ENCODE peak calls at places on chromosomes 1 and 21, in four cellular contexts. H is lower lobe of right lung, X is pancreas, L is uterus. V is an unnamed sample. For H3K4me1 and H3K36me3, the result is how much of the 10 kb centered on the place peaks cover.

GRCh38 chr1:224114787-224115175 is 870 bp downstream of the FBXO28 start:
- DNase-seq in X (no peak), H (no peak), L (no peak), V (no peak)

GRCh38 chr1:26787381-26787705 is 407 bp upstream of the PIGV start:
- DNase-seq in L (no peak), X (no peak), H (no peak), V (no peak)

GRCh38 chr1:9481048-9481447 is 58.2 kb upstream of the SLC25A33 start:
- DNase-seq in L (no peak), H (no peak), X (no peak), V (no peak)

GRCh38 chr1:64051801-64052200 is 151.6 kb upstream of the UBE2U start:
- DNase-seq in X (no peak), H (no peak), L (no peak), V (no peak)

GRCh38 chr1:232501174-232501573 is 128.8 kb downstream of the SIPA1L2 start:
- DNase-seq in L (no peak), X (no peak), H (no peak), V (no peak)

GRCh38 chr1:157993179-157994080 is at the start of gene KIRREL1:
- DNase-seq in L (peak), H (peak), X (peak), V (peak)

GRCh38 chr1:24929876-24930702 is at the start of gene RUNX3:
- DNase-seq in H (peak), X (peak), L (peak), V (peak)

GRCh38 chr1:111602974-111603373 is 16.6 kb upstream of the RAP1A start:
- DNase-seq in X (no peak), L (no peak), H (no peak), V (no peak)

GRCh38 chr1:180551997-180552396 is 6.8 kb upstream of the OVAAL start:
- DNase-seq in H (no peak), L (no peak), X (no peak), V (no peak)

GRCh38 chr1:38923607-38924006 is 18.0 kb downstream of the RHBDL2 start:
- DNase-seq in H (no peak), L (no peak), X (no peak), V (peak)

GRCh38 chr21:36065497-36066036 is 4.3 kb upstream of the CBR1 start:
- DNase-seq in H (no peak), X (no peak), L (no peak), V (peak)

GRCh38 chr1:47948126-47948525 is 49.1 kb downstream of the TRABD2B start:
- DNase-seq in X (no peak), H (no peak), L (no peak), V (peak)

GRCh38 chr1:182608850-182609610 is 4.8 kb upstream of the RGS16 start:
- DNase-seq in H (no peak), X (no peak), L (no peak), V (no peak)

GRCh38 chr1:204314209-204314892 is 45.4 kb downstream of the PLEKHA6 start:
- DNase-seq in X (no peak), H (no peak), L (no peak), V (no peak)

GRCh38 chr1:165416876-165417275 is 28.1 kb downstream of the RXRG start:
- DNase-seq in L (no peak), X (no peak), H (no peak), V (no peak)

GRCh38 chr21:34630536-34631143 is 15.7 kb upstream of the RCAN1 start:
- DNase-seq in X (no peak), H (no peak), L (no peak), V (no peak)

GRCh38 chr1:75712306-75712705 is 12.2 kb upstream of the ACADM start:
- DNase-seq in X (no peak), L (no peak), H (no peak), V (no peak)

GRCh38 chr1:74467786-74468377 is 44.5 kb downstream of the LRRC53 start:
- DNase-seq in L (no peak), X (no peak), H (no peak), V (no peak)

GRCh38 chr1:93919780-93920179 is 10.6 kb upstream of the GCLM start:
- DNase-seq in H (no peak), X (no peak), L (no peak), V (no peak)

GRCh38 chr1:167013124-167013900 is 24.2 kb downstream of the MAEL start:
- DNase-seq in L (no peak), H (no peak), X (no peak), V (no peak)

GRCh38 chr1:10779841-10780240 is 16.6 kb downstream of the CASZ1 start:
- DNase-seq in X (no peak), H (peak), L (no peak), V (no peak)

GRCh38 chr1:10777749-10778574 is 18.5 kb downstream of the CASZ1 start:
- DNase-seq in X (no peak), H (no peak), L (no peak), V (no peak)

GRCh38 chr1:10778640-10779039 is 17.8 kb downstream of the CASZ1 start:
- DNase-seq in X (no peak), L (no peak), H (peak), V (no peak)

GRCh38 chr1:10781137-10781536 is 15.3 kb downstream of the CASZ1 start:
- DNase-seq in L (no peak), H (peak), X (no peak), V (peak)

DNA sequence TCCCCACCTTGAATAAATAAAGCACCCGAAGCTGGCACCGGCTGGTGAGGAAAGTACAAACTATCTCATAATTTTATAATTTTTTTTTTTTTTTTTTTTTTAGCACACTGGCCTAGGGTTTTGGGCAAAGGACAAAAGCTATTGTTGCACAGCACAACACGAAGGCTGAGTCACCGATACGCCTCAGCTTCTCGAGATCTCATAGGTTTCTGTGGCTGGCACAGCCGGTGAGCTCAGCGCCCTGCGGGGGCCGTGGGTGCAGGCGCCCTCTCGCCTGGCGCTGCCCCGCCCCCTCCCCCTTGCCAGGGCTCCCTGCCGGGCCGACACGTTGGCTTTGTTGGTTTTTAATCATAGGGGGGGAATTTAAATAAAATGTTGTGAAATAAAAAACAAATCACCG is 17.2 kb downstream of the CASZ1 start:
- DNase-seq in H (peak), L (no peak), X (no peak), V (peak)
- H3K4me1 ChIP-seq in H (under half), L (under half), X (under half), V (under half)

GRCh38 chr21:37505963-37506362 is 139.4 kb downstream of the DYRK1A start:
- DNase-seq in X (no peak), L (no peak), H (no peak), V (no peak)

GRCh38 chr21:37507716-37508115 is 141.1 kb downstream of the DYRK1A start:
- DNase-seq in H (no peak), X (no peak), L (no peak), V (no peak)

GRCh38 chr21:37509802-37510393 is 143.3 kb downstream of the DYRK1A start:
- DNase-seq in X (no peak), H (no peak), L (no peak), V (no peak)

GRCh38 chr21:37511848-37512247 is 145.3 kb downstream of the DYRK1A start:
- DNase-seq in L (no peak), H (no peak), X (no peak), V (no peak)

GRCh38 chr21:37508341-37508740 is 141.8 kb downstream of the DYRK1A start:
- DNase-seq in X (no peak), L (no peak), H (no peak), V (no peak)
- H3K36me3 ChIP-seq in X (under half), L (under half), H (half or more), V (under half)

GRCh38 chr1:33624261-33624990 is 152.0 kb downstream of the ZSCAN20 start:
- DNase-seq in X (no peak), H (no peak), L (no peak), V (no peak)

GRCh38 chr1:33623811-33624210 is 151.4 kb downstream of the ZSCAN20 start:
- DNase-seq in H (no peak), X (no peak), L (no peak), V (no peak)

GRCh38 chr1:33626801-33627200 is 154.4 kb downstream of the ZSCAN20 start:
- DNase-seq in L (no peak), H (no peak), X (no peak), V (no peak)

DNA sequence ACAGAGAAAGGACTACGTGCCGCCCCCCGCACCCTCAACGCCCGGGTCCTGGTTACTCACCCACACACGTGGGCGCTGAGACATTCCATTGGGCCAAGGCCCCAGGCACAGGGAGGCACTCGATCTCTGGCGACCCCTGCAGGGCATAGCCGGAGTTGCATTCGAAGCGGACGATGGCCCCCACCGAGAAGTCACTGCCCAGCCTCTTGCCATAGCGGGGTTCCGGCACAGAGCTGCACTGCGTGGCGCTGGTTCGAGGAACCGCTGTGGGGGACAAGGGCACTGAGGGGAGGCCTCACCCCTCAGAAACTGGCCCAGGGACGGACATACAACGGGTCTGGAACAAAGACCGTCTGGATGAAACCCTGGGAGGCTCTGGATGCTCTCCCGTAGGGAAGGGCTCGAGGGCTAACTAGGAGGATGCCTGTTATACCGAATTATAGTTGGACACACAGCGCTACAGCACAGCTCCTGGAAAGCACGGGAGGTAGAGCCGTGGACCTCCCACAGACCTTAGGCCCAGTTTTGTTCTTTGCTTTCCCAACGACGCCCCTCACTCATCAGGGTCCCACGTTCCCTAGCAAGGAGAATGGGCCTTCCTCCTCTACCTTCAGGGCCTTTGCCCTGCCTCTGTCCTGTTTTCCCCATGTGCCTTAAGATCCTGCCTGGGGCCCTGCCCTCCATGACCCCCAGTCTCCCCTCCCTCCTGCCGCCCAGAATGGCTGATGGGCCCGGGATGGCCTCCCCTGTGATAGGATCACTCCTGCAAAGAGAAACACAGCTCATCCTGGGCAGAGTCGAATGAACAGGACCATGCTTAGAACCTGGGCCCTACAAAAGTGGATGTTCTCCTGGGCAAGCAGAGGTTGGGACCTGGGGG is 152.8 kb downstream of the ZSCAN20 start:
- DNase-seq in L (no peak), H (no peak), X (no peak), V (no peak)
- TF ChIP-seq CTCF in L (no peak), H (no peak), X (no peak), V (no peak)

GRCh38 chr1:191151321-191151807 is 673.7 kb upstream of the BRINP3 start:
- DNase-seq in X (peak), L (no peak), H (peak), V (no peak)

GRCh38 chr1:191142748-191143147 is 665.1 kb upstream of the BRINP3 start:
- DNase-seq in H (no peak), L (no peak), X (no peak), V (no peak)

GRCh38 chr1:191140038-191140437 is 662.4 kb upstream of the BRINP3 start:
- DNase-seq in X (no peak), H (no peak), L (no peak), V (no peak)

GRCh38 chr1:191145834-191146233 is 668.2 kb upstream of the BRINP3 start:
- DNase-seq in L (no peak), X (no peak), H (no peak), V (no peak)
- H3K4me1 ChIP-seq in L (under half), X (under half), H (under half), V (under half)

DNA sequence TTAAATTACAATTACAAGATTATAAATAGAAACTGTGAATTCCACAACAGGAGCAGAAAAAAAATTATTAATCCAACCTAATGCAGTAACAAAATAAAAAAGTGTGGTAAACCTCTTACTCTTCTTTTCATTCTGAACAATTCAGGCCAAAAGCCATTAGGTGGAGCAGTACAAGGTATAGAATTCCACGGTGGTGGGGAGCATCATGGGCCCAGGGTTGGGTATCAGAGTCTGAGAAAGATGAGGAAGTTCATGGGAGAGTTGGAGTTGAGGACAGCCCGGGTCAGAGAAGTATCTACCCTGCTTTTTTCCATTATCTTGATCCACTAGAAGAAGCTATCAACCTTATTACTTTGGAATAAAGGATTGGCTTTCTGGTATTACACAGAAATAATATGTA is 586.9 kb downstream of the AGBL4 start:
- DNase-seq in X (no peak), H (no peak), L (no peak), V (no peak)
- H3K36me3 ChIP-seq in X (under half), H (under half), L (under half), V (under half)

GRCh38 chr1:235953801-235954200 is 87.1 kb upstream of the LYST start:
- DNase-seq in H (no peak), L (no peak), X (no peak), V (no peak)

GRCh38 chr1:235955777-235956176 is 89.1 kb upstream of the LYST start:
- DNase-seq in X (no peak), L (no peak), H (no peak), V (no peak)

GRCh38 chr1:235960799-235961198 is 94.1 kb upstream of the LYST start:
- DNase-seq in L (no peak), H (no peak), X (no peak), V (no peak)

GRCh38 chr1:235954306-235955283 is 87.9 kb upstream of the LYST start:
- DNase-seq in L (no peak), H (peak), X (no peak), V (peak)

GRCh38 chr1:235958021-235958420 is 91.3 kb upstream of the LYST start:
- DNase-seq in H (no peak), L (no peak), X (no peak), V (no peak)
- TF ChIP-seq CTCF in H (no peak), L (no peak), X (no peak), V (no peak)

GRCh38 chr1:1852619-1853414 is 38.1 kb downstream of the GNB1 start:
- DNase-seq in H (no peak), L (no peak), X (no peak), V (no peak)
- H3K4me1 ChIP-seq in H (half or more), L (under half), X (under half), V (under half)

GRCh38 chr1:109589679-109590078 is 29.7 kb downstream of the GNAT2 start:
- DNase-seq in X (no peak), L (no peak), H (no peak), V (no peak)
- H3K36me3 ChIP-seq in X (under half), L (under half), H (half or more), V (under half)

V was measured in mucosa of descending colon.